ENCODE peak calls at places on chromosome 1, in seven cellular contexts. One of them, this sample, is unnamed.

GRCh38 chr1:94055459-94056122 is 65.4 kb downstream of the ABCA4 start:
- DNase-seq in activated T-helper 2 cell treated with anti-CD3 and anti-CD28 coated beads, Interferon-gamma antibody, Interleukin-2, Interleukin-4, amounts not matched to agents 10 μg/mL and 5 μg/mL and 100 μg/mL, durations not matched to agents 14 hours and 24 hours and 36 hours: no peak
- DNase-seq in lower lobe of right lung: no peak
- DNase-seq in HT1080: peak; percentile 52
- DNase-seq in HTR-8/SVneo: no peak
- DNase-seq in activated CD4-positive, alpha-beta memory T cell treated with anti-CD3 and anti-CD28 coated beads, Interleukin-2, amount 10 ng/mL, durations not matched to agents 7 days and 5 days: no peak
- DNase-seq in H9: no peak
- DNase-seq in this sample: no peak

GRCh38 chr1:159804924-159805323 is 2.8 kb downstream of the FCRL6 start:
- DNase-seq in lower lobe of right lung: no peak
- DNase-seq in HTR-8/SVneo: no peak
- DNase-seq in HT1080: peak; percentile 93
- DNase-seq in activated CD4-positive, alpha-beta memory T cell treated with anti-CD3 and anti-CD28 coated beads, Interleukin-2, amount 10 ng/mL, durations not matched to agents 7 days and 5 days: no peak
- DNase-seq in activated T-helper 2 cell treated with anti-CD3 and anti-CD28 coated beads, Interferon-gamma antibody, Interleukin-2, Interleukin-4, amounts not matched to agents 10 μg/mL and 5 μg/mL and 100 μg/mL, durations not matched to agents 14 hours and 24 hours and 36 hours: no peak
- DNase-seq in H9: no peak
- DNase-seq in this sample: no peak

GRCh38 chr1:89952021-89952995 is 42.6 kb upstream of the ZNF326 start:
- DNase-seq in H9: no peak
- DNase-seq in lower lobe of right lung: no peak
- DNase-seq in HT1080: peak; percentile 66
- DNase-seq in activated T-helper 2 cell treated with anti-CD3 and anti-CD28 coated beads, Interferon-gamma antibody, Interleukin-2, Interleukin-4, amounts not matched to agents 10 μg/mL and 5 μg/mL and 100 μg/mL, durations not matched to agents 14 hours and 24 hours and 36 hours: no peak
- DNase-seq in activated CD4-positive, alpha-beta memory T cell treated with anti-CD3 and anti-CD28 coated beads, Interleukin-2, amount 10 ng/mL, durations not matched to agents 7 days and 5 days: no peak
- DNase-seq in HTR-8/SVneo: no peak
- DNase-seq in this sample: peak; percentile 40

GRCh38 chr1:5734996-5735395 is 257.2 kb downstream of the NPHP4 start:
- DNase-seq in activated T-helper 2 cell treated with anti-CD3 and anti-CD28 coated beads, Interferon-gamma antibody, Interleukin-2, Interleukin-4, amounts not matched to agents 10 μg/mL and 5 μg/mL and 100 μg/mL, durations not matched to agents 14 hours and 24 hours and 36 hours: no peak
- DNase-seq in H9: no peak
- DNase-seq in HTR-8/SVneo: no peak
- DNase-seq in HT1080: no peak
- DNase-seq in activated CD4-positive, alpha-beta memory T cell treated with anti-CD3 and anti-CD28 coated beads, Interleukin-2, amount 10 ng/mL, durations not matched to agents 7 days and 5 days: no peak
- DNase-seq in lower lobe of right lung: peak; percentile 29
- DNase-seq in this sample: no peak

GRCh38 chr1:160353223-160353622 is 10.0 kb downstream of the NCSTN start:
- DNase-seq in H9: no peak
- DNase-seq in HT1080: no peak
- DNase-seq in lower lobe of right lung: no peak
- DNase-seq in activated T-helper 2 cell treated with anti-CD3 and anti-CD28 coated beads, Interferon-gamma antibody, Interleukin-2, Interleukin-4, amounts not matched to agents 10 μg/mL and 5 μg/mL and 100 μg/mL, durations not matched to agents 14 hours and 24 hours and 36 hours: no peak
- DNase-seq in activated CD4-positive, alpha-beta memory T cell treated with anti-CD3 and anti-CD28 coated beads, Interleukin-2, amount 10 ng/mL, durations not matched to agents 7 days and 5 days: no peak
- DNase-seq in HTR-8/SVneo: no peak
- DNase-seq in this sample: no peak

GRCh38 chr1:242189591-242189990 is 190.7 kb upstream of the MAP1LC3C start:
- DNase-seq in activated T-helper 2 cell treated with anti-CD3 and anti-CD28 coated beads, Interferon-gamma antibody, Interleukin-2, Interleukin-4, amounts not matched to agents 10 μg/mL and 5 μg/mL and 100 μg/mL, durations not matched to agents 14 hours and 24 hours and 36 hours: no peak
- DNase-seq in H9: no peak
- DNase-seq in lower lobe of right lung: no peak
- DNase-seq in activated CD4-positive, alpha-beta memory T cell treated with anti-CD3 and anti-CD28 coated beads, Interleukin-2, amount 10 ng/mL, durations not matched to agents 7 days and 5 days: no peak
- DNase-seq in HT1080: no peak
- DNase-seq in HTR-8/SVneo: no peak
- DNase-seq in this sample: no peak

GRCh38 chr1:156706647-156707008 is 1.2 kb upstream of the CRABP2 start:
- DNase-seq in HTR-8/SVneo: no peak
- DNase-seq in activated CD4-positive, alpha-beta memory T cell treated with anti-CD3 and anti-CD28 coated beads, Interleukin-2, amount 10 ng/mL, durations not matched to agents 7 days and 5 days: no peak
- DNase-seq in HT1080: no peak
- DNase-seq in H9: peak; percentile 82
- DNase-seq in lower lobe of right lung: peak; percentile 53
- DNase-seq in activated T-helper 2 cell treated with anti-CD3 and anti-CD28 coated beads, Interferon-gamma antibody, Interleukin-2, Interleukin-4, amounts not matched to agents 10 μg/mL and 5 μg/mL and 100 μg/mL, durations not matched to agents 14 hours and 24 hours and 36 hours: no peak
- DNase-seq in this sample: no peak

GRCh38 chr1:89381617-89382016 is 17.8 kb downstream of the GBP6 start:
- DNase-seq in HT1080: peak; percentile 7
- DNase-seq in lower lobe of right lung: no peak
- DNase-seq in H9: no peak
- DNase-seq in activated CD4-positive, alpha-beta memory T cell treated with anti-CD3 and anti-CD28 coated beads, Interleukin-2, amount 10 ng/mL, durations not matched to agents 7 days and 5 days: no peak
- DNase-seq in activated T-helper 2 cell treated with anti-CD3 and anti-CD28 coated beads, Interferon-gamma antibody, Interleukin-2, Interleukin-4, amounts not matched to agents 10 μg/mL and 5 μg/mL and 100 μg/mL, durations not matched to agents 14 hours and 24 hours and 36 hours: no peak
- DNase-seq in HTR-8/SVneo: no peak
- DNase-seq in this sample: no peak

GRCh38 chr1:175394739-175395138 is 202.2 kb upstream of the KIAA0040 start:
- DNase-seq in activated T-helper 2 cell treated with anti-CD3 and anti-CD28 coated beads, Interferon-gamma antibody, Interleukin-2, Interleukin-4, amounts not matched to agents 10 μg/mL and 5 μg/mL and 100 μg/mL, durations not matched to agents 14 hours and 24 hours and 36 hours: no peak
- DNase-seq in H9: no peak
- DNase-seq in HTR-8/SVneo: no peak
- DNase-seq in HT1080: peak; percentile 8
- DNase-seq in lower lobe of right lung: no peak
- DNase-seq in activated CD4-positive, alpha-beta memory T cell treated with anti-CD3 and anti-CD28 coated beads, Interleukin-2, amount 10 ng/mL, durations not matched to agents 7 days and 5 days: no peak
- DNase-seq in this sample: peak; percentile 59

GRCh38 chr1:6171546-6172124 is 8.5 kb downstream of the CHD5 start:
- DNase-seq in HTR-8/SVneo: no peak
- DNase-seq in activated T-helper 2 cell treated with anti-CD3 and anti-CD28 coated beads, Interferon-gamma antibody, Interleukin-2, Interleukin-4, amounts not matched to agents 10 μg/mL and 5 μg/mL and 100 μg/mL, durations not matched to agents 14 hours and 24 hours and 36 hours: no peak
- DNase-seq in lower lobe of right lung: no peak
- DNase-seq in H9: peak; percentile 74
- DNase-seq in HT1080: no peak
- DNase-seq in activated CD4-positive, alpha-beta memory T cell treated with anti-CD3 and anti-CD28 coated beads, Interleukin-2, amount 10 ng/mL, durations not matched to agents 7 days and 5 days: no peak
- DNase-seq in this sample: peak; percentile 40

GRCh38 chr1:45617618-45618017 is 6.2 kb downstream of the CCDC17 start:
- DNase-seq in HTR-8/SVneo: no peak
- DNase-seq in activated T-helper 2 cell treated with anti-CD3 and anti-CD28 coated beads, Interferon-gamma antibody, Interleukin-2, Interleukin-4, amounts not matched to agents 10 μg/mL and 5 μg/mL and 100 μg/mL, durations not matched to agents 14 hours and 24 hours and 36 hours: no peak
- DNase-seq in HT1080: peak; percentile 82
- DNase-seq in H9: no peak
- DNase-seq in lower lobe of right lung: no peak
- DNase-seq in activated CD4-positive, alpha-beta memory T cell treated with anti-CD3 and anti-CD28 coated beads, Interleukin-2, amount 10 ng/mL, durations not matched to agents 7 days and 5 days: no peak
- DNase-seq in this sample: peak; percentile 37

GRCh38 chr1:225004396-225004795 is 74.9 kb downstream of the DNAH14 start:
- DNase-seq in activated CD4-positive, alpha-beta memory T cell treated with anti-CD3 and anti-CD28 coated beads, Interleukin-2, amount 10 ng/mL, durations not matched to agents 7 days and 5 days: no peak
- DNase-seq in HTR-8/SVneo: no peak
- DNase-seq in lower lobe of right lung: no peak
- DNase-seq in activated T-helper 2 cell treated with anti-CD3 and anti-CD28 coated beads, Interferon-gamma antibody, Interleukin-2, Interleukin-4, amounts not matched to agents 10 μg/mL and 5 μg/mL and 100 μg/mL, durations not matched to agents 14 hours and 24 hours and 36 hours: no peak
- DNase-seq in HT1080: no peak
- DNase-seq in H9: no peak
- DNase-seq in this sample: no peak

GRCh38 chr1:204108312-204109141 is 35.6 kb downstream of the SOX13 start:
- DNase-seq in lower lobe of right lung: no peak
- DNase-seq in activated CD4-positive, alpha-beta memory T cell treated with anti-CD3 and anti-CD28 coated beads, Interleukin-2, amount 10 ng/mL, durations not matched to agents 7 days and 5 days: no peak
- DNase-seq in H9: peak; percentile 79
- DNase-seq in activated T-helper 2 cell treated with anti-CD3 and anti-CD28 coated beads, Interferon-gamma antibody, Interleukin-2, Interleukin-4, amounts not matched to agents 10 μg/mL and 5 μg/mL and 100 μg/mL, durations not matched to agents 14 hours and 24 hours and 36 hours: no peak
- DNase-seq in HTR-8/SVneo: no peak
- DNase-seq in HT1080: no peak
- DNase-seq in this sample: no peak

GRCh38 chr1:185528084-185528656 is 206.0 kb upstream of the HMCN1 start:
- DNase-seq in activated CD4-positive, alpha-beta memory T cell treated with anti-CD3 and anti-CD28 coated beads, Interleukin-2, amount 10 ng/mL, durations not matched to agents 7 days and 5 days: no peak
- DNase-seq in H9: no peak
- DNase-seq in lower lobe of right lung: no peak
- DNase-seq in HT1080: no peak
- DNase-seq in activated T-helper 2 cell treated with anti-CD3 and anti-CD28 coated beads, Interferon-gamma antibody, Interleukin-2, Interleukin-4, amounts not matched to agents 10 μg/mL and 5 μg/mL and 100 μg/mL, durations not matched to agents 14 hours and 24 hours and 36 hours: no peak
- DNase-seq in HTR-8/SVneo: no peak
- DNase-seq in this sample: no peak

GRCh38 chr1:209597496-209597895 is 14.0 kb downstream of the CAMK1G start:
- DNase-seq in activated T-helper 2 cell treated with anti-CD3 and anti-CD28 coated beads, Interferon-gamma antibody, Interleukin-2, Interleukin-4, amounts not matched to agents 10 μg/mL and 5 μg/mL and 100 μg/mL, durations not matched to agents 14 hours and 24 hours and 36 hours: no peak
- DNase-seq in HT1080: peak; percentile 62
- DNase-seq in activated CD4-positive, alpha-beta memory T cell treated with anti-CD3 and anti-CD28 coated beads, Interleukin-2, amount 10 ng/mL, durations not matched to agents 7 days and 5 days: no peak
- DNase-seq in H9: no peak
- DNase-seq in lower lobe of right lung: no peak
- DNase-seq in HTR-8/SVneo: no peak
- DNase-seq in this sample: no peak

GRCh38 chr1:175481126-175482071 is 262.0 kb downstream of the TNR start:
- DNase-seq in HTR-8/SVneo: no peak
- DNase-seq in HT1080: no peak
- DNase-seq in lower lobe of right lung: no peak
- DNase-seq in activated CD4-positive, alpha-beta memory T cell treated with anti-CD3 and anti-CD28 coated beads, Interleukin-2, amount 10 ng/mL, durations not matched to agents 7 days and 5 days: no peak
- DNase-seq in activated T-helper 2 cell treated with anti-CD3 and anti-CD28 coated beads, Interferon-gamma antibody, Interleukin-2, Interleukin-4, amounts not matched to agents 10 μg/mL and 5 μg/mL and 100 μg/mL, durations not matched to agents 14 hours and 24 hours and 36 hours: no peak
- DNase-seq in H9: no peak
- DNase-seq in this sample: peak; percentile 29

GRCh38 chr1:219189021-219189824 is 15.5 kb downstream of the LYPLAL1 start:
- DNase-seq in HT1080: peak; percentile 21
- DNase-seq in activated T-helper 2 cell treated with anti-CD3 and anti-CD28 coated beads, Interferon-gamma antibody, Interleukin-2, Interleukin-4, amounts not matched to agents 10 μg/mL and 5 μg/mL and 100 μg/mL, durations not matched to agents 14 hours and 24 hours and 36 hours: no peak
- DNase-seq in activated CD4-positive, alpha-beta memory T cell treated with anti-CD3 and anti-CD28 coated beads, Interleukin-2, amount 10 ng/mL, durations not matched to agents 7 days and 5 days: no peak
- DNase-seq in HTR-8/SVneo: no peak
- DNase-seq in H9: no peak
- DNase-seq in lower lobe of right lung: no peak
- DNase-seq in this sample: peak; percentile 45

GRCh38 chr1:179743679-179744400 is 749 bp downstream of the FAM163A start:
- DNase-seq in HTR-8/SVneo: no peak
- DNase-seq in activated T-helper 2 cell treated with anti-CD3 and anti-CD28 coated beads, Interferon-gamma antibody, Interleukin-2, Interleukin-4, amounts not matched to agents 10 μg/mL and 5 μg/mL and 100 μg/mL, durations not matched to agents 14 hours and 24 hours and 36 hours: no peak
- DNase-seq in lower lobe of right lung: no peak
- DNase-seq in activated CD4-positive, alpha-beta memory T cell treated with anti-CD3 and anti-CD28 coated beads, Interleukin-2, amount 10 ng/mL, durations not matched to agents 7 days and 5 days: no peak
- DNase-seq in H9: peak; percentile 48
- DNase-seq in HT1080: no peak
- DNase-seq in this sample: peak; percentile 23

GRCh38 chr1:226845624-226846023 is 24.8 kb upstream of the PSEN2 start:
- DNase-seq in HTR-8/SVneo: no peak
- DNase-seq in H9: no peak
- DNase-seq in activated CD4-positive, alpha-beta memory T cell treated with anti-CD3 and anti-CD28 coated beads, Interleukin-2, amount 10 ng/mL, durations not matched to agents 7 days and 5 days: no peak
- DNase-seq in activated T-helper 2 cell treated with anti-CD3 and anti-CD28 coated beads, Interferon-gamma antibody, Interleukin-2, Interleukin-4, amounts not matched to agents 10 μg/mL and 5 μg/mL and 100 μg/mL, durations not matched to agents 14 hours and 24 hours and 36 hours: no peak
- DNase-seq in HT1080: no peak
- DNase-seq in lower lobe of right lung: no peak
- DNase-seq in this sample: no peak

GRCh38 chr1:181112071-181112929 is 23.8 kb downstream of the IER5 start:
- DNase-seq in activated CD4-positive, alpha-beta memory T cell treated with anti-CD3 and anti-CD28 coated beads, Interleukin-2, amount 10 ng/mL, durations not matched to agents 7 days and 5 days: no peak
- DNase-seq in HTR-8/SVneo: peak; percentile 89
- DNase-seq in activated T-helper 2 cell treated with anti-CD3 and anti-CD28 coated beads, Interferon-gamma antibody, Interleukin-2, Interleukin-4, amounts not matched to agents 10 μg/mL and 5 μg/mL and 100 μg/mL, durations not matched to agents 14 hours and 24 hours and 36 hours: no peak
- DNase-seq in lower lobe of right lung: peak; percentile 80
- DNase-seq in H9: no peak
- DNase-seq in HT1080: peak; percentile 99
- DNase-seq in this sample: peak; percentile 97

GRCh38 chr1:39733161-39733560 is 5.5 kb upstream of the PPIE start:
- DNase-seq in H9: no peak
- DNase-seq in activated T-helper 2 cell treated with anti-CD3 and anti-CD28 coated beads, Interferon-gamma antibody, Interleukin-2, Interleukin-4, amounts not matched to agents 10 μg/mL and 5 μg/mL and 100 μg/mL, durations not matched to agents 14 hours and 24 hours and 36 hours: no peak
- DNase-seq in activated CD4-positive, alpha-beta memory T cell treated with anti-CD3 and anti-CD28 coated beads, Interleukin-2, amount 10 ng/mL, durations not matched to agents 7 days and 5 days: no peak
- DNase-seq in HTR-8/SVneo: no peak
- DNase-seq in HT1080: peak; percentile 45
- DNase-seq in lower lobe of right lung: no peak
- DNase-seq in this sample: peak; percentile 21

GRCh38 chr1:12196641-12197482 is 30.1 kb downstream of the TNFRSF1B start:
- DNase-seq in HT1080: no peak
- DNase-seq in activated CD4-positive, alpha-beta memory T cell treated with anti-CD3 and anti-CD28 coated beads, Interleukin-2, amount 10 ng/mL, durations not matched to agents 7 days and 5 days: no peak
- DNase-seq in activated T-helper 2 cell treated with anti-CD3 and anti-CD28 coated beads, Interferon-gamma antibody, Interleukin-2, Interleukin-4, amounts not matched to agents 10 μg/mL and 5 μg/mL and 100 μg/mL, durations not matched to agents 14 hours and 24 hours and 36 hours: no peak
- DNase-seq in H9: peak; percentile 78
- DNase-seq in lower lobe of right lung: peak; percentile 82
- DNase-seq in HTR-8/SVneo: no peak
- DNase-seq in this sample: no peak

GRCh38 chr1:180841460-180841859 is 71.2 kb upstream of the KIAA1614 start:
- DNase-seq in HT1080: no peak
- DNase-seq in lower lobe of right lung: no peak
- DNase-seq in activated T-helper 2 cell treated with anti-CD3 and anti-CD28 coated beads, Interferon-gamma antibody, Interleukin-2, Interleukin-4, amounts not matched to agents 10 μg/mL and 5 μg/mL and 100 μg/mL, durations not matched to agents 14 hours and 24 hours and 36 hours: no peak
- DNase-seq in H9: no peak
- DNase-seq in HTR-8/SVneo: no peak
- DNase-seq in activated CD4-positive, alpha-beta memory T cell treated with anti-CD3 and anti-CD28 coated beads, Interleukin-2, amount 10 ng/mL, durations not matched to agents 7 days and 5 days: no peak
- DNase-seq in this sample: no peak

This sample was measured in Daoy.